ENCODE peak calls at places on chromosome 17, in four cellular contexts. One of them, this sample, is unnamed.

GRCh38 chr17:49895812-49896211 is 47.9 kb upstream of the TAC4 start:
- DNase-seq in MM.1S: no peak
- DNase-seq in NCI-H1048: no peak
- DNase-seq in NCI-H1417: no peak
- DNase-seq in this sample: no peak

GRCh38 chr17:1515640-1516402 is 591 bp downstream of the INPP5K start:
- DNase-seq in MM.1S: peak
- DNase-seq in NCI-H1048: no peak
- DNase-seq in NCI-H1417: peak
- DNase-seq in this sample: peak

GRCh38 chr17:82574041-82574440 is 54.5 kb downstream of the FOXK2 start:
- DNase-seq in MM.1S: no peak
- DNase-seq in NCI-H1048: no peak
- DNase-seq in NCI-H1417: no peak
- DNase-seq in this sample: no peak

GRCh38 chr17:67615736-67616135 is 102.0 kb upstream of the NOL11 start:
- DNase-seq in MM.1S: no peak
- DNase-seq in NCI-H1048: no peak
- DNase-seq in NCI-H1417: no peak
- DNase-seq in this sample: no peak

GRCh38 chr17:45092932-45093430 is 31.9 kb downstream of the NMT1 start:
- DNase-seq in MM.1S: no peak
- DNase-seq in NCI-H1048: no peak
- DNase-seq in NCI-H1417: no peak
- DNase-seq in this sample: peak

GRCh38 chr17:36722121-36722902 is 120.9 kb downstream of the MRM1 start:
- DNase-seq in MM.1S: no peak
- DNase-seq in NCI-H1048: no peak
- DNase-seq in NCI-H1417: peak
- DNase-seq in this sample: no peak

GRCh38 chr17:60077672-60078519 is 825 bp downstream of the HEATR6 start:
- DNase-seq in MM.1S: no peak
- DNase-seq in NCI-H1048: no peak
- DNase-seq in NCI-H1417: no peak
- DNase-seq in this sample: no peak

GRCh38 chr17:45973943-45974859 is 24.8 kb upstream of the STH start:
- DNase-seq in MM.1S: no peak
- DNase-seq in NCI-H1048: no peak
- DNase-seq in NCI-H1417: no peak
- DNase-seq in this sample: no peak

GRCh38 chr17:20774472-20775135 is 195.1 kb downstream of the CDRT15L2 start:
- DNase-seq in MM.1S: peak
- DNase-seq in NCI-H1048: no peak
- DNase-seq in NCI-H1417: no peak
- DNase-seq in this sample: no peak

GRCh38 chr17:21464611-21465021 is 88.5 kb downstream of the KCNJ12 start:
- DNase-seq in MM.1S: no peak
- DNase-seq in NCI-H1048: no peak
- DNase-seq in NCI-H1417: no peak
- DNase-seq in this sample: no peak

GRCh38 chr17:45270828-45271418 is 9.0 kb upstream of the SPATA32 start:
- DNase-seq in MM.1S: peak
- DNase-seq in NCI-H1048: no peak
- DNase-seq in NCI-H1417: no peak
- DNase-seq in this sample: no peak

GRCh38 chr17:76088868-76089576 is 10.0 kb downstream of the ZACN start:
- DNase-seq in MM.1S: no peak
- DNase-seq in NCI-H1048: no peak
- DNase-seq in NCI-H1417: no peak
- DNase-seq in this sample: no peak

GRCh38 chr17:1435326-1435725 is 20.7 kb downstream of the CRK start:
- DNase-seq in MM.1S: peak
- DNase-seq in NCI-H1048: no peak
- DNase-seq in NCI-H1417: no peak
- DNase-seq in this sample: no peak

GRCh38 chr17:63941751-63942150 is 9.6 kb upstream of the CD79B start:
- DNase-seq in MM.1S: no peak
- DNase-seq in NCI-H1048: no peak
- DNase-seq in NCI-H1417: no peak
- DNase-seq in this sample: no peak

This sample was measured in lower leg skin.